ENCODE peak calls at places on chromosomes 7 and 10, in seven cellular contexts. Y, F, C, G, S, D and U are unnamed samples.

GRCh38 chr7:48748081-48748833 is 176.1 kb upstream of the CDC14C start:
- DNase-seq in C (no peak), F (no peak), Y (no peak), S (no peak), D (no peak), G (no peak), U (no peak)

GRCh38 chr10:10313099-10313875 is 704.4 kb upstream of the CELF2 start:
- DNase-seq in Y (no peak), S (no peak), C (no peak), F (peak), D (no peak), G (no peak), U (no peak)

GRCh38 chr10:42975005-42975493 is 101.8 kb upstream of the RET start:
- DNase-seq in Y (no peak), C (no peak), D (no peak), S (no peak), G (no peak), F (no peak), U (no peak)

GRCh38 chr10:79483299-79483698 is 29.0 kb upstream of the EIF5AL1 start:
- DNase-seq in G (peak), C (no peak), Y (no peak), D (no peak), S (no peak), F (no peak), U (no peak)

GRCh38 chr7:26321440-26321839 is 29.8 kb downstream of the SNX10 start:
- DNase-seq in Y (no peak), D (no peak), G (no peak), C (no peak), F (no peak), S (no peak), U (no peak)

GRCh38 chr7:44534501-44534900 is 6.6 kb downstream of the NPC1L1 start:
- DNase-seq in Y (peak), C (no peak), S (peak), F (peak), G (no peak), D (no peak), U (peak)

GRCh38 chr7:29230871-29231345 is 36.3 kb downstream of the CHN2 start:
- DNase-seq in G (no peak), D (no peak), C (no peak), S (no peak), F (no peak), Y (no peak), U (no peak)

GRCh38 chr7:5283421-5284303 is 919 bp downstream of the SLC29A4 start:
- DNase-seq in C (no peak), G (no peak), S (no peak), D (no peak), Y (peak), F (no peak), U (peak)

GRCh38 chr10:113496124-113496523 is 56.7 kb upstream of the HABP2 start:
- DNase-seq in Y (no peak), D (no peak), F (no peak), G (no peak), C (no peak), S (no peak), U (no peak)

GRCh38 chr7:154587812-154588211 is 415.1 kb downstream of the PAXIP1 start:
- DNase-seq in Y (no peak), D (no peak), S (no peak), G (no peak), C (no peak), F (no peak), U (no peak)

GRCh38 chr10:78337646-78338391 is 304.2 kb downstream of the RPS24 start:
- DNase-seq in F (no peak), S (no peak), C (no peak), G (peak), D (no peak), Y (no peak), U (no peak)

GRCh38 chr10:4984971-4985594 is 18.6 kb downstream of the AKR1C2 start:
- DNase-seq in S (no peak), G (peak), F (peak), Y (peak), D (no peak), C (no peak), U (no peak)

GRCh38 chr10:79229081-79229541 is 118.2 kb upstream of the PPIF start:
- DNase-seq in D (no peak), C (no peak), F (no peak), Y (no peak), S (no peak), G (no peak), U (no peak)

GRCh38 chr10:51832652-51833383 is 133.4 kb upstream of the CSTF2T start:
- DNase-seq in G (peak), D (peak), C (no peak), S (peak), F (peak), Y (peak), U (peak)

GRCh38 chr10:120586471-120586872 is 129.4 kb downstream of the PLPP4 start:
- DNase-seq in F (peak), Y (no peak), C (no peak), S (no peak), G (peak), D (no peak), U (no peak)

GRCh38 chr7:117127585-117128168 is 174.4 kb downstream of the ST7 start:
- DNase-seq in G (peak), S (peak), F (peak), Y (peak), D (peak), C (peak), U (peak)

GRCh38 chr10:5418584-5418983 is 6.2 kb downstream of the NET1 start:
- DNase-seq in Y (no peak), D (no peak), G (no peak), C (no peak), S (no peak), F (no peak), U (no peak)

GRCh38 chr7:70193514-70193913 is 595.2 kb downstream of the AUTS2 start:
- DNase-seq in G (peak), D (no peak), F (peak), C (no peak), S (peak), Y (peak), U (peak)

GRCh38 chr7:95190515-95190914 is 133.8 kb downstream of the PON1 start:
- DNase-seq in C (no peak), D (no peak), F (peak), Y (no peak), S (no peak), G (peak), U (peak)

GRCh38 chr10:64477791-64478190 is 956.6 kb downstream of the REEP3 start:
- DNase-seq in Y (no peak), S (no peak), D (no peak), C (no peak), G (no peak), F (no peak), U (no peak)

GRCh38 chr10:36519909-36520308 is 605.5 kb upstream of the ANKRD30A start:
- DNase-seq in D (no peak), S (no peak), C (no peak), F (no peak), G (no peak), Y (no peak), U (no peak)

GRCh38 chr10:88886557-88886956 is 6.5 kb downstream of the STAMBPL1 start:
- DNase-seq in Y (no peak), C (no peak), S (peak), D (no peak), G (no peak), F (no peak), U (no peak)
- H3K4me3 ChIP-seq in Y (no peak), C (no peak), S (no peak), D (no peak), G (no peak), F (no peak), U (no peak)

DNA sequence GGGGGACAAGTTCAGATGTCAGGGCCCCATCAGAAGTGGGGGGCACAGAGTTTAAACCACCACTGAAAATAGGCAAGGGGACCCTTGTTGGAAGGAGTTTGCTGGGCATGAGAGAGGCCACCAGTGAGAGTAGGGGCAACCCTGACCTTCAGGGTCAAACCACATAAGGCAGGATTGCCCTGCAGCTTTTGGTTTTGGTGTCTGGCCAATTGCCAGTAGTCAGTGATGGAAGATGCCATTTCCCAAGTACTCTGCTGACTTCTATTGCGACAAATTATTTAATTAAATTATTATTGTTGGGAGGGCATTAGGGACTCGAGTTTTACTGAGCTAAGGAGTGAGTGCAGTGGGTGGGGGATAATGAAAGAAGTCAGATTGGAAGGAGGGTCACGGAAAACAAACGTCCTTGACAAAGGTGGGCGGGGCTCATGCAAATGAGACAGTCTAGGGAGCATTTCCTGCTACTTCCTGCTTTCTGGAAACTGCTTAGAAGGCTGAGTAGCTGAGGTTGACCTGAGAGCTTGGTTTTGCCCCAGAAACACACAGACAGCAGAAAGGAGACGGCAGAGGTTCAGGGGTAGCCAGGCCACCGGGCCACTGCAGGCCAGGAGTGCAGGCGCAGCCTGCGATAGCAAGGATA is 74.2 kb upstream of the ANLN start:
- DNase-seq in D (no peak), S (peak), Y (peak), C (no peak), G (no peak), F (peak), U (no peak)
- H3K4me3 ChIP-seq in D (no peak), S (no peak), Y (no peak), C (no peak), G (no peak), F (no peak), U (no peak)

DNA sequence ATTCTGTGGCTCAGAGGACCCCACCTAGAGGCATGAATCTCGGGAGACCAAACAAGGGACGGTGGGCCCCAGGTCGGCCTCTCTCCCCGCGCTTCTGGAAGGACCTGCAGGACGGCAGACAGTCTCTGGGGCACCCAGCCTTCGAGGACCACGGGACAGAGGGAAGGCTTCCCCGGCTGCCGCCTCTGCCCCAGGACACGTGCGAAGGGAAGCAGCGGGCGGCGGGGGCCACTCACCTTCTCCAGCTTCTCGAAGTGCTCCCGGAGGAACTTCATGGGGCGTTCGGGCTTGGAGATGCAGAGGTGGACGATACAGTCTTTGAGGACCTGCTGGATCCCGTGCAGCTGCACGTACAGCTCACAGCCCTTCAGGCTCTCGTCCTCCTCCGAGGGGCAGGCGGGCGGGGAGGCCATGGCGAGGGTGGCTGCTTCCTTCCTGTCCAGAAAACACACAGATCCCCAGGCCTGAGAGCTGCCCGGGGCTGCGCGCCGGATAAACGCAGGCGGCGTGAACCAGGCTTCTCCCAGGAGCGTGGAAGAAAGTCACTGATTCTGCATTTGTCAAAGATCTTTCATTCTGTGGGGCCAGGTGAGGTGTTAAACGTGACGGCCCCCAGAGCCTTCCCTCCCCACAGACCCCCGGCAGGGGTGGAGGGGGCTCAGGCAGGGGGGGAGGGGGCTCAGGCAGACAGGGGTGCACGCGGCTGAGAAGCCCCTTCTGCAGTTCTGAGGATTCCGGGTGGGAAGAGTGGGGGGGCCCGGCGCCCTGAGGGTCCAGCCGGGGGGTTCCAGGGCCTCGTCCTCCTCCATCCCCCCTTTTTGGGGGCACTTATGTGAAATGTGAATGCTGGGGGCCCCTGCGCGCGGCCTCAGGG is 15.2 kb upstream of the DNAAF5 start:
- DNase-seq in Y (no peak), D (no peak), F (no peak), S (no peak), C (no peak), G (no peak), U (no peak)
- H3K4me3 ChIP-seq in Y (no peak), D (peak), F (peak), S (peak), C (peak), G (no peak), U (no peak)

DNA sequence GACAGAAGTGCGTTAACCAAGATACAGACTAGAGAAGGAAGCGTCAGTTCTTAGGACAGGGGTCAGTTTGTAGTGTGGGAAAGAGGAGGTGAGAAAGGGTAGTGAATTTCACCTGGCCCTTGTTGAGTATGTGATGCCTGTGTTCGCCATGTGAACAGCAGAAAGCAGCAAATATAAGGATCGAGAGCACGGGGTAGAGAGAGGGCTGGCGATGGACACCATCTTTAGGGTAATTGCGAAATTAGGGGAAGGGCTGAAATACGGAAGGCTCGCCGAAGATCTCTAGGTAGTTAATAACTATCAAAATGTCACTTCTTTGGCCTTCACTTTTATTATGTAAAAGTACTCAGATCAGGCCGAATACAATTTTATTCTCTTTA is 6.2 kb upstream of the MEST start:
- DNase-seq in C (no peak), D (no peak), Y (no peak), S (no peak), G (no peak), F (no peak), U (no peak)
- H3K4me3 ChIP-seq in C (peak), D (no peak), Y (peak), S (no peak), G (no peak), F (no peak), U (no peak)

GRCh38 chr10:103584216-103585010 is 90.9 kb downstream of the NEURL1 start:
- DNase-seq in F (no peak), Y (no peak), C (peak), D (no peak), G (no peak), S (no peak), U (no peak)
- H3K4me3 ChIP-seq in F (no peak), Y (no peak), C (peak), D (peak), G (peak), S (no peak), U (no peak)

GRCh38 chr7:105365541-105366534 is 22.9 kb downstream of the SRPK2 start:
- DNase-seq in S (no peak), F (peak), Y (no peak), C (no peak), G (no peak), D (no peak), U (no peak)

GRCh38 chr7:105369944-105370343 is 18.8 kb downstream of the SRPK2 start:
- DNase-seq in G (no peak), D (no peak), C (no peak), S (no peak), F (no peak), Y (no peak), U (no peak)

GRCh38 chr7:105367458-105367857 is 21.3 kb downstream of the SRPK2 start:
- DNase-seq in F (no peak), S (no peak), Y (no peak), C (no peak), D (no peak), G (no peak), U (no peak)

DNA sequence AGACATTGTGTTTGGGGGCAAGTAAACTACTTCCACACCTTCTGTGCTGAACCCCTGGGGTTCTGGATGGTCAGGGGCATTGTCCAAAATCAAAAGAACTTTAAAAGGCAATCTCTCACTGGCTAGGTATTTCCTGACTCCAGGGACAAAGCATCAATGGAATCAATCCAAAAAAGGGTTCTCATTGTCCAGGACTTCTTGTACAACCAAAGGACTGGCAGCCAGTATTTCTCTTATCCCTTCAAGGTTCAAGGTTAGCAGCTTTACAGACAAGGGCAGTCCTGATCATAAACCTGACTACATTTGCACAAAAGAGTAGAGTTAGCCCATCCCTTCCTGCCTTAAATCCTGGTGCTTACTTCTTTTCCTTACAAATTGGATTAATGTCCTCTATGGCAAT is 24.0 kb downstream of the SRPK2 start:
- DNase-seq in F (peak), D (no peak), S (no peak), Y (no peak), G (no peak), C (no peak), U (no peak)
- H3K4me3 ChIP-seq in F (no peak), D (no peak), S (no peak), Y (no peak), G (no peak), C (no peak), U (no peak)

GRCh38 chr10:70324951-70325781 is 41.4 kb upstream of the NPFFR1 start:
- DNase-seq in F (no peak), D (no peak), S (no peak), G (no peak), C (no peak), Y (no peak), U (peak)
- H3K4me3 ChIP-seq in F (no peak), D (no peak), S (no peak), G (no peak), C (no peak), Y (no peak), U (no peak)

GRCh38 chr10:131178521-131178920 is 133.0 kb downstream of the TCERG1L start:
- DNase-seq in D (no peak), G (no peak), C (no peak), F (no peak), Y (no peak), S (no peak), U (no peak)

GRCh38 chr10:131180086-131180485 is 131.4 kb downstream of the TCERG1L start:
- DNase-seq in G (no peak), S (no peak), D (no peak), C (no peak), F (no peak), Y (no peak), U (no peak)

GRCh38 chr10:131178956-131179355 is 132.6 kb downstream of the TCERG1L start:
- DNase-seq in G (no peak), S (no peak), F (no peak), Y (no peak), C (no peak), D (no peak), U (no peak)

GRCh38 chr10:131177431-131178327 is 133.8 kb downstream of the TCERG1L start:
- DNase-seq in C (no peak), Y (no peak), S (peak), G (no peak), D (no peak), F (no peak), U (no peak)

GRCh38 chr10:131179386-131179785 is 132.1 kb downstream of the TCERG1L start:
- DNase-seq in C (no peak), G (no peak), F (no peak), Y (no peak), D (no peak), S (no peak), U (no peak)
- H3K4me3 ChIP-seq in C (no peak), G (no peak), F (no peak), Y (no peak), D (no peak), S (no peak), U (no peak)

DNA sequence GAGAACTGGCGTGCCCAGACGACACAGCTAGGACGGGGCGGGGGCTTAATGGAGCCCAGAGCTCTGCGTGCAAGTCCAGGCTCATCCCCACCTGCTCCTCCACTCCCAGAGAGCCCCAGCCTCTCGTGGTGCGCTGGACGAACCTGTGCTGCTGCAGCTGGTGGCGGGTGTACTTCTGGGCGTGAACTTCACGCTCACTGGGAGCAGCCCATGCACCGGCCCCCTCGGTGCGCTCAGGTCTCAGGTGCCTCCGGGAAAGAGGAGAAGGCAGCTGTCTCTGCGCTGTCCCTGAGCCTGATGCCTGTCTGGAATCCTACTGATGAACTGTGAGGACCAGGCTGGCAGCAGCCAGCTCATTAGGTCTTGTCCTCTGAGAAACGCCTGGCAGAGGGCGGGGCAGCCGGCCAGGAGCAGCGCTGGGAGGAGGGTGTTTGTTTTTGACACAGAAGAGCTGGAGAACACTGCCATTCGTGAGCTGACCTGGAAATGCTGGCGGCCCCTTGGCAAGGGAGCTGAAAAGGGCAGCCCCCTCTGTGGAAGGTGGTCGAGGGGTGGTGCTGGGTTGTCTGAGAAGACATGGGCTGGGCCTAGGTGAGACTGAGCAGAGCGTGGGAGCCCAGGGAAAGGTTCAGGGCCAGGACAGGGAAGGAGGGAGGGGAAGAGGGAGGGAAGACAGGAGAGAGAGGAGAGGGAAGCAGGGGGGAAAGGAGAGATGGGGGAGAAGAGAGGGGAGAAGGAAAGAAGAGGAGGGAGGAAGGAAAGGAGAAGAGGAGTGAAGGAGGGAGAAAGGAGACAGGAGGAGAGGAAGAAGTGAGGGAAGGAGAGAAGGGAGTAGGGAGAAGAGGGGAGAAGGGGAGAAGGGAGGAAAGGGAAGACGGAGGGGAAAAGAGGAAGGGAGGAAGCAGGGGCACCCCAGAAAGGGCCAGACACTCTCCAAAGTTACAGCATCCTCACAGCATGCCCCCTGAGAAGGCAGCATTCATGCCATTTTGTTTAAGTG is 53.5 kb upstream of the TNS3 start:
- DNase-seq in S (no peak), G (no peak), D (no peak), C (no peak), Y (peak), F (no peak), U (peak)
- H3K4me3 ChIP-seq in S (no peak), G (no peak), D (no peak), C (no peak), Y (peak), F (no peak), U (peak)